ENCODE peak calls at places on chromosome 14, in six cellular contexts. R is lung; V is tibial nerve; L is CD8-positive, alpha-beta T cell; N is Peyer's patch; E is uterus. P is an unnamed sample.
A peak's percentile ranks its signal among the peaks of the same experiment; 100 is the strongest.

GRCh38 chr14:63383776-63384367 is 65.1 kb upstream of the GPHB5 start:
- DNase-seq in R (no peak), V (no peak), L (peak; percentile 20), N (no peak), E (no peak), P (no peak)

GRCh38 chr14:68628605-68629310 is 164.1 kb downstream of the ZFP36L1 start:
- DNase-seq in R (peak; percentile 62), V (no peak), L (peak; percentile 44), N (peak; percentile 47), E (no peak), P (peak; percentile 8)

GRCh38 chr14:69763761-69764510 is 3.0 kb upstream of the SRSF5 start:
- DNase-seq in R (no peak), V (no peak), L (no peak), N (no peak), E (no peak), P (no peak)

GRCh38 chr14:63186453-63186852 is 17.8 kb upstream of the RHOJ start:
- DNase-seq in R (no peak), V (no peak), L (no peak), N (no peak), E (no peak), P (no peak)

GRCh38 chr14:33359288-33359881 is 420.7 kb downstream of the NPAS3 start:
- DNase-seq in R (no peak), V (no peak), L (no peak), N (no peak), E (no peak), P (no peak)

GRCh38 chr14:93028724-93029076 is 87.0 kb downstream of the ITPK1 start:
- DNase-seq in R (no peak), V (no peak), L (no peak), N (no peak), E (no peak), P (no peak)

GRCh38 chr14:93017341-93017797 is 94.4 kb downstream of the CHGA start:
- DNase-seq in R (no peak), V (peak; percentile 29), L (no peak), N (no peak), E (peak; percentile 48), P (no peak)

GRCh38 chr14:88868558-88869159 is 44.2 kb downstream of the TTC8 start:
- DNase-seq in R (no peak), V (no peak), L (no peak), N (no peak), E (no peak), P (no peak)

GRCh38 chr14:41457393-41457792 is 149.3 kb upstream of the LRFN5 start:
- DNase-seq in R (no peak), V (no peak), L (no peak), N (no peak), E (no peak), P (no peak)

GRCh38 chr14:72545411-72546311 is 348.2 kb downstream of the DPF3 start:
- DNase-seq in R (no peak), V (no peak), L (no peak), N (peak; percentile 59), E (no peak), P (no peak)

GRCh38 chr14:86003998-86004397 is 474.1 kb downstream of the FLRT2 start:
- DNase-seq in R (no peak), V (no peak), L (no peak), N (no peak), E (no peak), P (no peak)

GRCh38 chr14:100129161-100129589 is 30.3 kb downstream of the DEGS2 start:
- DNase-seq in R (no peak), V (no peak), L (no peak), N (no peak), E (no peak), P (no peak)

GRCh38 chr14:68715032-68715924 is 77.6 kb downstream of the ZFP36L1 start:
- DNase-seq in R (no peak), V (no peak), L (no peak), N (no peak), E (no peak), P (no peak)

GRCh38 chr14:68820999-68821683 is 28.3 kb upstream of the ZFP36L1 start:
- DNase-seq in R (no peak), V (no peak), L (no peak), N (peak; percentile 47), E (no peak), P (no peak)

GRCh38 chr14:67426983-67427601 is 15.1 kb upstream of the PLEK2 start:
- DNase-seq in R (peak; percentile 72), V (peak; percentile 61), L (peak; percentile 73), N (peak; percentile 88), E (peak; percentile 54), P (peak; percentile 75)

GRCh38 chr14:68703093-68703492 is 89.8 kb downstream of the ZFP36L1 start:
- DNase-seq in R (no peak), V (no peak), L (no peak), N (peak; percentile 75), E (no peak), P (no peak)

GRCh38 chr14:48731260-48731659 is 854.9 kb downstream of the RPS29 start:
- DNase-seq in R (no peak), V (no peak), L (no peak), N (no peak), E (no peak), P (no peak)

GRCh38 chr14:62015945-62016344 is 253.7 kb downstream of the SNAPC1 start:
- DNase-seq in R (no peak), V (peak; percentile 20), L (no peak), N (no peak), E (no peak), P (no peak)

GRCh38 chr14:33163109-33163508 is 224.4 kb downstream of the NPAS3 start:
- DNase-seq in R (no peak), V (no peak), L (no peak), N (no peak), E (no peak), P (no peak)

GRCh38 chr14:69654109-69654508 is 42.7 kb downstream of the SUSD6 start:
- DNase-seq in R (no peak), V (no peak), L (no peak), N (peak; percentile 73), E (no peak), P (no peak)

GRCh38 chr14:88986146-88986841 is 161.8 kb downstream of the TTC8 start:
- DNase-seq in R (peak; percentile 31), V (no peak), L (no peak), N (no peak), E (no peak), P (no peak)

GRCh38 chr14:102185360-102185759 is 45.7 kb downstream of the WDR20 start:
- DNase-seq in R (no peak), V (no peak), L (no peak), N (no peak), E (no peak), P (no peak)

GRCh38 chr14:53325176-53325806 is 172.2 kb upstream of the DDHD1 start:
- DNase-seq in R (no peak), V (no peak), L (no peak), N (no peak), E (no peak), P (no peak)

GRCh38 chr14:91892918-91893527 is 25.7 kb upstream of the TC2N start:
- DNase-seq in R (no peak), V (no peak), L (no peak), N (no peak), E (no peak), P (no peak)

GRCh38 chr14:99424306-99424877 is 56.3 kb downstream of the SETD3 start:
- DNase-seq in R (no peak), V (no peak), L (no peak), N (no peak), E (no peak), P (no peak)

GRCh38 chr14:61598980-61599379 is 96.3 kb upstream of the HIF1A start:
- DNase-seq in R (no peak), V (no peak), L (no peak), N (no peak), E (no peak), P (no peak)

GRCh38 chr14:93331375-93332031 is 1.3 kb downstream of the BTBD7 start:
- DNase-seq in R (no peak), V (no peak), L (no peak), N (peak; percentile 62), E (no peak), P (no peak)

GRCh38 chr14:101704140-101704539 is 57.4 kb upstream of the PPP2R5C start:
- DNase-seq in R (no peak), V (no peak), L (no peak), N (no peak), E (no peak), P (no peak)

GRCh38 chr14:54902143-54902520 is 494 bp downstream of the GCH1 start:
- DNase-seq in R (peak; percentile 68), V (peak; percentile 37), L (peak; percentile 79), N (peak; percentile 93), E (peak; percentile 60), P (peak; percentile 79)

GRCh38 chr14:92496458-92496857 is 17.1 kb upstream of the RIN3 start:
- DNase-seq in R (no peak), V (no peak), L (no peak), N (no peak), E (no peak), P (no peak)

GRCh38 chr14:74843653-74844052 is 32.3 kb downstream of the PROX2 start:
- DNase-seq in R (no peak), V (peak; percentile 26), L (no peak), N (no peak), E (no peak), P (no peak)
- TF ChIP-seq CTCF in R (no peak), V (no peak), L (no peak), N (no peak), E (no peak), P (no peak)

DNA sequence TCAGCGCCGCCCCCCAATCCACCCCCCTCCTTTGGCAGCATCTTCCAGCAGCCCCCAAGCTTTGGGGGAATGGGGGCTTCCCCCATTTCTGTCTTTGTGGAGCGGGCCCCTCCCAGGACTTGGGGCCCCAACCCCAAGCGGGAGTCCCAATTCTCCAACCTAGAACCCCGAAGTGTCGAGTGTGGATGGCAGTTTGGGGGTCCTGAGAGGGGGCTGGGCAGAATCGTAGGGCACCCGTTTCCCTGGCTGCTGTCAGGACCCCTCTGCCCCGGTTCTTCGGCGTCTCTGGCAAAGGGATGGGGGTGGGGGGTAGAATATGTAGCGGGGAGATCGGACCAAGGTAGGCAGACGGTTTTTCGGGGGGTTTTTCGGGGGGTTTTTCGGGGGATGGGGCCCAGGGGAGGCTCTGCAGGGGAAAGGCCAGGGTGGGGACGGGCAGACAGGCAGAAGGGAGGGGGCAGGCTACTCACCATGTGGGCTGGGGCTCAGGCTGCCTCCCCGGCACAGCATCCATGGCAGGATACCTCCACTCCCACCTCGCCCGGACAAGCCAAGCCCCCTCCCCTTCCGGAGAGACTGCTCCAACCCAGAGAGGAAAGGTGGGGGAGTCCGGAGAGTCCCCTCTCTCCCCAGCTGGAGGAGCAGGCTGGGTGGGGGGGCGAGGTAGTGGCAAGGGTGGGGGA is 739 bp downstream of the JPH4 start:
- DNase-seq in R (no peak), V (no peak), L (no peak), N (no peak), E (no peak), P (no peak)
- H3K27me3 ChIP-seq in R (peaks cover under 1% of the 10 kb centered on the region), V (no peaks in the 10 kb centered on the region), L (peaks cover 25% of the 10 kb centered on the region), N (no peaks in the 10 kb centered on the region), E (no peaks in the 10 kb centered on the region), P (peaks cover 58% of the 10 kb centered on the region)

GRCh38 chr14:97538749-97539388 is 741.7 kb downstream of the VRK1 start:
- DNase-seq in R (no peak), V (no peak), L (no peak), N (no peak), E (no peak), P (no peak)
- H3K9me3 ChIP-seq in R (no peaks in the 10 kb centered on the region), V (no peaks in the 10 kb centered on the region), L (no peaks in the 10 kb centered on the region), N (no peaks in the 10 kb centered on the region), E (no peaks in the 10 kb centered on the region), P (no peaks in the 10 kb centered on the region)

GRCh38 chr14:43132441-43132840 is 1374.6 kb downstream of the FSCB start:
- DNase-seq in R (no peak), V (no peak), L (no peak), N (no peak), E (no peak), P (no peak)
- TF ChIP-seq CTCF in R (no peak), V (no peak), L (no peak), N (no peak), E (no peak), P (no peak)

GRCh38 chr14:31897581-31898186 is 179.4 kb upstream of the ARHGAP5 start:
- DNase-seq in R (no peak), V (no peak), L (no peak), N (no peak), E (no peak), P (no peak)
- H3K27me3 ChIP-seq in R (no peaks in the 10 kb centered on the region), V (no peaks in the 10 kb centered on the region), L (no peaks in the 10 kb centered on the region), N (no peaks in the 10 kb centered on the region), E (no peaks in the 10 kb centered on the region), P (no peaks in the 10 kb centered on the region)

P was measured in CD4-positive, alpha-beta T cell.